ENCODE peak calls at places on chromosomes 13 and 19, in nine cellular contexts. N is anterior cingulate cortex; B is SHP77; S is NCI-H1105; O is activated T-cell treated with anti-CD3 and anti-CD28 coated beads, Interleukin-2, amount 50 U/mL, for 72 hours; K is CD4-positive, alpha-beta T cell; P is cardiac muscle cell; I is stimulated activated CD4-positive, alpha-beta T cell treated with anti-CD3 and anti-CD28 coated beads, Interleukin-2, amount 100 ng/mL, for 48 hours; T is NCI-H446. C is an unnamed sample.

GRCh38 chr19:52542984-52543664 is 15.7 kb downstream of the ZNF808 start:
- DNase-seq in I (peak), N (no peak), O (peak), B (no peak), P (no peak), K (no peak), S (no peak), T (no peak), C (no peak)

GRCh38 chr19:52664461-52664860 is 26.3 kb upstream of the ZNF83 start:
- DNase-seq in N (no peak), O (no peak), T (no peak), K (no peak), B (no peak), P (no peak), S (no peak), I (no peak), C (no peak)

GRCh38 chr19:41895745-41896580 is 13.0 kb downstream of the ARHGEF1 start:
- DNase-seq in O (no peak), I (no peak), T (no peak), S (no peak), K (no peak), P (no peak), B (no peak), N (no peak), C (no peak)

GRCh38 chr19:19480688-19481087 is 34.7 kb downstream of the TSSK6 start:
- DNase-seq in O (peak), P (no peak), I (no peak), N (no peak), B (no peak), K (no peak), S (no peak), T (no peak), C (no peak)

GRCh38 chr13:111241006-111241755 is 79.3 kb upstream of the TEX29 start:
- DNase-seq in I (no peak), S (peak), B (no peak), P (no peak), O (no peak), T (no peak), N (peak), K (no peak), C (no peak)

GRCh38 chr19:39318690-39319089 is 2.0 kb downstream of the LRFN1 start:
- DNase-seq in K (no peak), P (no peak), S (no peak), O (no peak), B (no peak), I (no peak), T (no peak), N (no peak), C (no peak)

GRCh38 chr13:24071423-24072075 is 89.0 kb upstream of the SPATA13 start:
- DNase-seq in I (no peak), S (no peak), K (no peak), B (no peak), P (no peak), T (no peak), O (no peak), N (no peak), C (no peak)

GRCh38 chr13:49669735-49670309 is 21.5 kb downstream of the EBPL start:
- DNase-seq in N (peak), T (peak), B (peak), I (no peak), O (peak), K (no peak), P (peak), S (peak), C (no peak)

GRCh38 chr19:6056801-6057650 is 53.3 kb downstream of the RFX2 start:
- DNase-seq in I (no peak), N (no peak), B (peak), O (no peak), T (peak), P (no peak), K (no peak), S (no peak), C (no peak)

GRCh38 chr13:78659450-78660110 is 625 bp upstream of the OBI1 start:
- DNase-seq in P (no peak), I (no peak), S (no peak), N (no peak), B (no peak), K (no peak), O (no peak), T (no peak), C (no peak)

GRCh38 chr13:103799028-103799427 is 732.8 kb upstream of the SLC10A2 start:
- DNase-seq in T (no peak), N (no peak), O (no peak), B (peak), S (peak), P (no peak), I (no peak), K (no peak), C (no peak)

GRCh38 chr19:45178262-45179062 is at the start of gene BLOC1S3:
- DNase-seq in T (peak), O (peak), B (peak), K (peak), S (peak), P (peak), I (peak), N (peak), C (peak)